ENCODE peak calls at places on chromosomes 12 and 14, in five cellular contexts. F is activated naive CD8-positive, alpha-beta T cell treated with anti-CD3 and anti-CD28 coated beads, Interleukin-2, amount 50 U/mL, for 16 hours; M is posterior vena cava; H is mesendoderm; S is transverse colon. W is an unnamed sample.

GRCh38 chr12:66662729-66663128 is 16.1 kb downstream of the GRIP1 start:
- DNase-seq in S (no peak), F (no peak), H (no peak), M (no peak), W (peak; percentile 10)

GRCh38 chr12:52085682-52086180 is 6.2 kb downstream of the SMIM41 start:
- DNase-seq in H (no peak), S (no peak), F (no peak), M (no peak), W (no peak)

GRCh38 chr12:6767301-6767591 is 1.1 kb downstream of the PTMS start:
- DNase-seq in S (no peak), H (no peak), M (peak; percentile 80), F (no peak), W (no peak)

GRCh38 chr14:75476274-75476995 is 45.8 kb upstream of the BATF start:
- DNase-seq in M (no peak), S (peak; percentile 58), F (no peak), H (peak; percentile 40), W (peak; percentile 90)

GRCh38 chr12:54363610-54364009 is 676 bp downstream of the GPR84 start:
- DNase-seq in H (no peak), S (no peak), M (no peak), F (no peak), W (no peak)

GRCh38 chr12:86551146-86551571 is 295.0 kb upstream of the MGAT4C start:
- DNase-seq in M (peak; percentile 88), S (no peak), H (no peak), F (no peak), W (no peak)

GRCh38 chr14:58107947-58108552 is 44.0 kb downstream of the ARMH4 start:
- DNase-seq in M (no peak), F (no peak), S (peak; percentile 24), H (peak; percentile 56), W (peak; percentile 63)

GRCh38 chr14:48398675-48399282 is 723.4 kb upstream of the MDGA2 start:
- DNase-seq in M (no peak), S (no peak), H (peak; percentile 78), F (no peak), W (peak; percentile 55)

GRCh38 chr12:96812153-96812552 is 94.9 kb upstream of the NEDD1 start:
- DNase-seq in H (no peak), F (no peak), M (no peak), S (no peak), W (no peak)

GRCh38 chr12:123059501-123059900 is 79.0 kb downstream of the ARL6IP4 start:
- DNase-seq in H (no peak), S (no peak), M (no peak), F (no peak), W (no peak)

GRCh38 chr14:104094709-104095425 is 9.4 kb downstream of the ASPG start:
- DNase-seq in H (peak; percentile 74), F (peak; percentile 43), S (peak; percentile 81), M (peak; percentile 90), W (peak; percentile 9)

GRCh38 chr12:121669525-121669908 is at the start of gene MORN3:
- DNase-seq in M (no peak), S (no peak), F (no peak), H (peak; percentile 59), W (no peak)

GRCh38 chr12:72995616-72996015 is 723.4 kb downstream of the TRHDE start:
- DNase-seq in H (no peak), F (no peak), S (no peak), M (no peak), W (no peak)

GRCh38 chr12:92416385-92416812 is 270.8 kb upstream of the BTG1 start:
- DNase-seq in M (no peak), F (no peak), S (no peak), H (peak; percentile 70), W (no peak)

GRCh38 chr14:44494125-44494524 is 13.0 kb downstream of the FSCB start:
- DNase-seq in S (no peak), H (no peak), M (no peak), F (no peak), W (no peak)

GRCh38 chr12:123143753-123144461 is 7.0 kb downstream of the PITPNM2 start:
- DNase-seq in F (no peak), S (no peak), M (no peak), H (no peak), W (no peak)

GRCh38 chr14:74917646-74918081 is 5.4 kb downstream of the RPS6KL1 start:
- DNase-seq in H (no peak), M (peak; percentile 88), F (no peak), S (no peak), W (no peak)

GRCh38 chr14:93719234-93719633 is 69.1 kb downstream of the PRIMA1 start:
- DNase-seq in H (no peak), M (no peak), F (no peak), S (no peak), W (no peak)

GRCh38 chr12:75389061-75389460 is 1.8 kb upstream of the GLIPR1L2 start:
- DNase-seq in H (no peak), M (no peak), S (no peak), F (no peak), W (peak; percentile 6)

GRCh38 chr12:69421548-69421947 is 48.6 kb upstream of the FRS2 start:
- DNase-seq in M (no peak), S (no peak), F (no peak), H (no peak), W (no peak)

GRCh38 chr14:90506748-90507147 is 109.9 kb downstream of the CALM1 start:
- DNase-seq in H (no peak), M (no peak), F (no peak), S (no peak), W (no peak)

GRCh38 chr12:72098622-72099021 is 160.0 kb downstream of the TPH2 start:
- DNase-seq in S (no peak), M (no peak), F (no peak), H (no peak), W (peak; percentile 0)

GRCh38 chr12:32051511-32052299 is 54.9 kb upstream of the BICD1 start:
- DNase-seq in H (peak; percentile 47), M (no peak), S (no peak), F (no peak), W (peak; percentile 91)

GRCh38 chr12:12985817-12986408 is 14.2 kb downstream of the HEBP1 start:
- DNase-seq in H (peak; percentile 73), M (no peak), S (peak; percentile 48), F (no peak), W (peak; percentile 36)

GRCh38 chr12:119008691-119009221 is 27.4 kb downstream of the SRRM4 start:
- DNase-seq in H (no peak), S (no peak), F (no peak), M (no peak), W (no peak)

GRCh38 chr14:55803506-55804197 is 223.6 kb downstream of the KTN1 start:
- DNase-seq in H (no peak), S (no peak), M (no peak), F (no peak), W (peak; percentile 60)

GRCh38 chr12:132955094-132955932 is 793 bp downstream of the ZNF605 start:
- DNase-seq in S (peak; percentile 19), M (no peak), H (peak; percentile 84), F (no peak), W (peak; percentile 79)

GRCh38 chr12:122333142-122334087 is 67.1 kb upstream of the VPS33A start:
- DNase-seq in M (no peak), F (no peak), S (no peak), H (no peak), W (peak; percentile 98)

GRCh38 chr14:106652494-106652893 is 1126.1 kb downstream of the TMEM121 start:
- DNase-seq in S (no peak), H (no peak), F (no peak), M (no peak), W (no peak)

GRCh38 chr12:75550401-75550851 is 39.0 kb upstream of the KRR1 start:
- DNase-seq in F (no peak), H (no peak), S (no peak), M (no peak), W (no peak)

GRCh38 chr12:47121146-47121545 is 41.4 kb upstream of the AMIGO2 start:
- DNase-seq in F (no peak), M (no peak), H (no peak), S (no peak), W (peak; percentile 24)

GRCh38 chr12:64757778-64758177 is 1.4 kb downstream of the GNS start:
- DNase-seq in M (no peak), H (no peak), S (no peak), F (no peak), W (peak; percentile 19)

GRCh38 chr14:78790262-78790661 is 620.1 kb downstream of the NRXN3 start:
- DNase-seq in H (peak; percentile 55), F (no peak), S (no peak), M (no peak), W (no peak)

GRCh38 chr12:107491856-107492255 is 193.7 kb upstream of the PWP1 start:
- DNase-seq in F (no peak), S (no peak), H (peak; percentile 42), M (no peak), W (peak; percentile 85)

GRCh38 chr12:25276199-25276937 is 25.6 kb upstream of the KRAS start:
- DNase-seq in S (peak; percentile 72), H (no peak), M (no peak), F (peak; percentile 61), W (peak; percentile 94)

GRCh38 chr14:100537701-100538565 is 49.3 kb downstream of the BEGAIN start:
- DNase-seq in M (peak; percentile 79), F (no peak), H (no peak), S (peak; percentile 7), W (no peak)

GRCh38 chr12:107645630-107646333 is 39.8 kb upstream of the PWP1 start:
- DNase-seq in F (no peak), S (no peak), M (no peak), H (peak; percentile 65), W (peak; percentile 13)

GRCh38 chr12:48997719-48998496 is 1.3 kb downstream of the DDN start:
- DNase-seq in M (no peak), H (no peak), S (peak; percentile 63), F (no peak), W (no peak)

W was measured in amniotic epithelial cell.